ENCODE peak calls at places on chromosome 16, in seven cellular contexts. One of them, this sample, is unnamed.

GRCh38 chr16:79838860-79839259 is 238.3 kb upstream of the MAF start:
- DNase-seq in cardiac muscle cell: no peak
- DNase-seq in dorsolateral prefrontal cortex: no peak
- DNase-seq in anterior cingulate cortex: peak
- DNase-seq in stimulated activated CD8-positive, alpha-beta memory T cell treated with anti-CD3 and anti-CD28 coated beads, Interleukin-15, amount 100 ng/mL, for 1 hour: no peak
- DNase-seq in nephron progenitor cell: no peak
- DNase-seq in AG09309: no peak
- DNase-seq in this sample: no peak

GRCh38 chr16:66873685-66874055 is 6.6 kb upstream of the PDP2 start:
- DNase-seq in cardiac muscle cell: no peak
- DNase-seq in dorsolateral prefrontal cortex: no peak
- DNase-seq in anterior cingulate cortex: no peak
- DNase-seq in stimulated activated CD8-positive, alpha-beta memory T cell treated with anti-CD3 and anti-CD28 coated beads, Interleukin-15, amount 100 ng/mL, for 1 hour: no peak
- DNase-seq in nephron progenitor cell: no peak
- DNase-seq in AG09309: no peak
- DNase-seq in this sample: no peak

GRCh38 chr16:11670171-11671131 is 2.2 kb downstream of the SNN start:
- DNase-seq in cardiac muscle cell: no peak
- DNase-seq in dorsolateral prefrontal cortex: no peak
- DNase-seq in anterior cingulate cortex: no peak
- DNase-seq in stimulated activated CD8-positive, alpha-beta memory T cell treated with anti-CD3 and anti-CD28 coated beads, Interleukin-15, amount 100 ng/mL, for 1 hour: no peak
- DNase-seq in nephron progenitor cell: no peak
- DNase-seq in AG09309: no peak
- DNase-seq in this sample: no peak

GRCh38 chr16:78506372-78507193 is 407.1 kb downstream of the WWOX start:
- DNase-seq in cardiac muscle cell: no peak
- DNase-seq in dorsolateral prefrontal cortex: no peak
- DNase-seq in anterior cingulate cortex: no peak
- DNase-seq in stimulated activated CD8-positive, alpha-beta memory T cell treated with anti-CD3 and anti-CD28 coated beads, Interleukin-15, amount 100 ng/mL, for 1 hour: no peak
- DNase-seq in nephron progenitor cell: no peak
- DNase-seq in AG09309: no peak
- DNase-seq in this sample: no peak

GRCh38 chr16:88087517-88087877 is 136.3 kb downstream of the BANP start:
- DNase-seq in cardiac muscle cell: no peak
- DNase-seq in dorsolateral prefrontal cortex: no peak
- DNase-seq in anterior cingulate cortex: no peak
- DNase-seq in stimulated activated CD8-positive, alpha-beta memory T cell treated with anti-CD3 and anti-CD28 coated beads, Interleukin-15, amount 100 ng/mL, for 1 hour: no peak
- DNase-seq in nephron progenitor cell: no peak
- DNase-seq in AG09309: no peak
- DNase-seq in this sample: no peak

GRCh38 chr16:3188925-3189825 is 1.2 kb downstream of the OR1F1 start:
- DNase-seq in cardiac muscle cell: peak
- DNase-seq in dorsolateral prefrontal cortex: no peak
- DNase-seq in anterior cingulate cortex: no peak
- DNase-seq in stimulated activated CD8-positive, alpha-beta memory T cell treated with anti-CD3 and anti-CD28 coated beads, Interleukin-15, amount 100 ng/mL, for 1 hour: no peak
- DNase-seq in nephron progenitor cell: peak
- DNase-seq in AG09309: no peak
- DNase-seq in this sample: peak

GRCh38 chr16:77276686-77277085 is 77.5 kb downstream of the SYCE1L start:
- DNase-seq in cardiac muscle cell: no peak
- DNase-seq in dorsolateral prefrontal cortex: no peak
- DNase-seq in anterior cingulate cortex: no peak
- DNase-seq in stimulated activated CD8-positive, alpha-beta memory T cell treated with anti-CD3 and anti-CD28 coated beads, Interleukin-15, amount 100 ng/mL, for 1 hour: no peak
- DNase-seq in nephron progenitor cell: no peak
- DNase-seq in AG09309: no peak
- DNase-seq in this sample: no peak

GRCh38 chr16:7615565-7615964 is 282.9 kb downstream of the RBFOX1 start:
- DNase-seq in cardiac muscle cell: no peak
- DNase-seq in dorsolateral prefrontal cortex: no peak
- DNase-seq in anterior cingulate cortex: no peak
- DNase-seq in stimulated activated CD8-positive, alpha-beta memory T cell treated with anti-CD3 and anti-CD28 coated beads, Interleukin-15, amount 100 ng/mL, for 1 hour: no peak
- DNase-seq in nephron progenitor cell: no peak
- DNase-seq in AG09309: no peak
- DNase-seq in this sample: no peak

GRCh38 chr16:9969580-9969979 is 212.6 kb downstream of the GRIN2A start:
- DNase-seq in cardiac muscle cell: no peak
- DNase-seq in dorsolateral prefrontal cortex: no peak
- DNase-seq in anterior cingulate cortex: no peak
- DNase-seq in stimulated activated CD8-positive, alpha-beta memory T cell treated with anti-CD3 and anti-CD28 coated beads, Interleukin-15, amount 100 ng/mL, for 1 hour: no peak
- DNase-seq in nephron progenitor cell: no peak
- DNase-seq in AG09309: no peak
- DNase-seq in this sample: no peak

GRCh38 chr16:30658731-30659506 is 688 bp downstream of the FBRS start:
- DNase-seq in cardiac muscle cell: peak
- DNase-seq in dorsolateral prefrontal cortex: peak
- DNase-seq in anterior cingulate cortex: peak
- DNase-seq in stimulated activated CD8-positive, alpha-beta memory T cell treated with anti-CD3 and anti-CD28 coated beads, Interleukin-15, amount 100 ng/mL, for 1 hour: peak
- DNase-seq in nephron progenitor cell: peak
- DNase-seq in AG09309: peak
- DNase-seq in this sample: peak

GRCh38 chr16:2508722-2509400 is 4.9 kb upstream of the ATP6V0C start:
- DNase-seq in cardiac muscle cell: no peak
- DNase-seq in dorsolateral prefrontal cortex: no peak
- DNase-seq in anterior cingulate cortex: no peak
- DNase-seq in stimulated activated CD8-positive, alpha-beta memory T cell treated with anti-CD3 and anti-CD28 coated beads, Interleukin-15, amount 100 ng/mL, for 1 hour: no peak
- DNase-seq in nephron progenitor cell: peak
- DNase-seq in AG09309: no peak
- DNase-seq in this sample: no peak

GRCh38 chr16:87384162-87384999 is 805 bp upstream of the FBXO31 start:
- DNase-seq in cardiac muscle cell: peak
- DNase-seq in dorsolateral prefrontal cortex: peak
- DNase-seq in anterior cingulate cortex: peak
- DNase-seq in stimulated activated CD8-positive, alpha-beta memory T cell treated with anti-CD3 and anti-CD28 coated beads, Interleukin-15, amount 100 ng/mL, for 1 hour: no peak
- DNase-seq in nephron progenitor cell: peak
- DNase-seq in AG09309: no peak
- DNase-seq in this sample: peak

GRCh38 chr16:84115919-84116719 is 623 bp downstream of the MBTPS1 start:
- DNase-seq in cardiac muscle cell: peak
- DNase-seq in dorsolateral prefrontal cortex: no peak
- DNase-seq in anterior cingulate cortex: peak
- DNase-seq in stimulated activated CD8-positive, alpha-beta memory T cell treated with anti-CD3 and anti-CD28 coated beads, Interleukin-15, amount 100 ng/mL, for 1 hour: peak
- DNase-seq in nephron progenitor cell: no peak
- DNase-seq in AG09309: no peak
- DNase-seq in this sample: no peak

GRCh38 chr16:88764080-88764479 is 20.9 kb downstream of the PIEZO1 start:
- DNase-seq in cardiac muscle cell: no peak
- DNase-seq in dorsolateral prefrontal cortex: no peak
- DNase-seq in anterior cingulate cortex: no peak
- DNase-seq in stimulated activated CD8-positive, alpha-beta memory T cell treated with anti-CD3 and anti-CD28 coated beads, Interleukin-15, amount 100 ng/mL, for 1 hour: no peak
- DNase-seq in nephron progenitor cell: no peak
- DNase-seq in AG09309: no peak
- DNase-seq in this sample: no peak

GRCh38 chr16:22075043-22075757 is 17.1 kb upstream of the VWA3A start:
- DNase-seq in cardiac muscle cell: no peak
- DNase-seq in dorsolateral prefrontal cortex: no peak
- DNase-seq in anterior cingulate cortex: no peak
- DNase-seq in stimulated activated CD8-positive, alpha-beta memory T cell treated with anti-CD3 and anti-CD28 coated beads, Interleukin-15, amount 100 ng/mL, for 1 hour: no peak
- DNase-seq in nephron progenitor cell: no peak
- DNase-seq in AG09309: no peak
- DNase-seq in this sample: no peak

GRCh38 chr16:7405166-7405565 is 72.5 kb downstream of the RBFOX1 start:
- DNase-seq in cardiac muscle cell: peak
- DNase-seq in dorsolateral prefrontal cortex: peak
- DNase-seq in anterior cingulate cortex: peak
- DNase-seq in stimulated activated CD8-positive, alpha-beta memory T cell treated with anti-CD3 and anti-CD28 coated beads, Interleukin-15, amount 100 ng/mL, for 1 hour: no peak
- DNase-seq in nephron progenitor cell: peak
- DNase-seq in AG09309: no peak
- DNase-seq in this sample: no peak

GRCh38 chr16:57684626-57685358 is 9.8 kb upstream of the DRC7 start:
- DNase-seq in cardiac muscle cell: no peak
- DNase-seq in dorsolateral prefrontal cortex: no peak
- DNase-seq in anterior cingulate cortex: no peak
- DNase-seq in stimulated activated CD8-positive, alpha-beta memory T cell treated with anti-CD3 and anti-CD28 coated beads, Interleukin-15, amount 100 ng/mL, for 1 hour: no peak
- DNase-seq in nephron progenitor cell: no peak
- DNase-seq in AG09309: no peak
- DNase-seq in this sample: no peak

GRCh38 chr16:17194190-17194780 is 276.5 kb downstream of the XYLT1 start:
- DNase-seq in cardiac muscle cell: peak
- DNase-seq in dorsolateral prefrontal cortex: peak
- DNase-seq in anterior cingulate cortex: no peak
- DNase-seq in stimulated activated CD8-positive, alpha-beta memory T cell treated with anti-CD3 and anti-CD28 coated beads, Interleukin-15, amount 100 ng/mL, for 1 hour: peak
- DNase-seq in nephron progenitor cell: peak
- DNase-seq in AG09309: no peak
- DNase-seq in this sample: peak

GRCh38 chr16:74832228-74832627 is 57.6 kb upstream of the FA2H start:
- DNase-seq in cardiac muscle cell: no peak
- DNase-seq in dorsolateral prefrontal cortex: no peak
- DNase-seq in anterior cingulate cortex: no peak
- DNase-seq in stimulated activated CD8-positive, alpha-beta memory T cell treated with anti-CD3 and anti-CD28 coated beads, Interleukin-15, amount 100 ng/mL, for 1 hour: no peak
- DNase-seq in nephron progenitor cell: no peak
- DNase-seq in AG09309: no peak
- DNase-seq in this sample: no peak

GRCh38 chr16:16005725-16006124 is 56.3 kb downstream of the ABCC1 start:
- DNase-seq in cardiac muscle cell: no peak
- DNase-seq in dorsolateral prefrontal cortex: no peak
- DNase-seq in anterior cingulate cortex: no peak
- DNase-seq in stimulated activated CD8-positive, alpha-beta memory T cell treated with anti-CD3 and anti-CD28 coated beads, Interleukin-15, amount 100 ng/mL, for 1 hour: no peak
- DNase-seq in nephron progenitor cell: no peak
- DNase-seq in AG09309: no peak
- DNase-seq in this sample: no peak

GRCh38 chr16:89903908-89904515 is 14.7 kb upstream of the MC1R start:
- DNase-seq in cardiac muscle cell: no peak
- DNase-seq in dorsolateral prefrontal cortex: no peak
- DNase-seq in anterior cingulate cortex: no peak
- DNase-seq in stimulated activated CD8-positive, alpha-beta memory T cell treated with anti-CD3 and anti-CD28 coated beads, Interleukin-15, amount 100 ng/mL, for 1 hour: no peak
- DNase-seq in nephron progenitor cell: no peak
- DNase-seq in AG09309: no peak
- DNase-seq in this sample: no peak

GRCh38 chr16:938136-938535 is 32.6 kb downstream of the LMF1 start:
- DNase-seq in cardiac muscle cell: no peak
- DNase-seq in dorsolateral prefrontal cortex: no peak
- DNase-seq in anterior cingulate cortex: no peak
- DNase-seq in stimulated activated CD8-positive, alpha-beta memory T cell treated with anti-CD3 and anti-CD28 coated beads, Interleukin-15, amount 100 ng/mL, for 1 hour: no peak
- DNase-seq in nephron progenitor cell: no peak
- DNase-seq in AG09309: no peak
- DNase-seq in this sample: no peak

GRCh38 chr16:87132361-87133014 is 184.7 kb downstream of the C16orf95 start:
- DNase-seq in cardiac muscle cell: no peak
- DNase-seq in dorsolateral prefrontal cortex: no peak
- DNase-seq in anterior cingulate cortex: peak
- DNase-seq in stimulated activated CD8-positive, alpha-beta memory T cell treated with anti-CD3 and anti-CD28 coated beads, Interleukin-15, amount 100 ng/mL, for 1 hour: no peak
- DNase-seq in nephron progenitor cell: no peak
- DNase-seq in AG09309: peak
- DNase-seq in this sample: no peak

GRCh38 chr16:28318042-28318597 is 25.8 kb downstream of the SBK1 start:
- DNase-seq in cardiac muscle cell: no peak
- DNase-seq in dorsolateral prefrontal cortex: no peak
- DNase-seq in anterior cingulate cortex: no peak
- DNase-seq in stimulated activated CD8-positive, alpha-beta memory T cell treated with anti-CD3 and anti-CD28 coated beads, Interleukin-15, amount 100 ng/mL, for 1 hour: no peak
- DNase-seq in nephron progenitor cell: no peak
- DNase-seq in AG09309: no peak
- DNase-seq in this sample: no peak

GRCh38 chr16:27273670-27274522 is 5.3 kb upstream of the NSMCE1 start:
- DNase-seq in cardiac muscle cell: no peak
- DNase-seq in dorsolateral prefrontal cortex: no peak
- DNase-seq in anterior cingulate cortex: no peak
- DNase-seq in stimulated activated CD8-positive, alpha-beta memory T cell treated with anti-CD3 and anti-CD28 coated beads, Interleukin-15, amount 100 ng/mL, for 1 hour: no peak
- DNase-seq in nephron progenitor cell: no peak
- DNase-seq in AG09309: no peak
- DNase-seq in this sample: no peak

GRCh38 chr16:63690961-63691360 is 1430.9 kb downstream of the CDH11 start:
- DNase-seq in cardiac muscle cell: no peak
- DNase-seq in dorsolateral prefrontal cortex: no peak
- DNase-seq in anterior cingulate cortex: no peak
- DNase-seq in stimulated activated CD8-positive, alpha-beta memory T cell treated with anti-CD3 and anti-CD28 coated beads, Interleukin-15, amount 100 ng/mL, for 1 hour: no peak
- DNase-seq in nephron progenitor cell: no peak
- DNase-seq in AG09309: no peak
- DNase-seq in this sample: no peak

GRCh38 chr16:67247698-67248400 is 568 bp upstream of the FHOD1 start:
- DNase-seq in cardiac muscle cell: no peak
- DNase-seq in dorsolateral prefrontal cortex: no peak
- DNase-seq in anterior cingulate cortex: no peak
- DNase-seq in stimulated activated CD8-positive, alpha-beta memory T cell treated with anti-CD3 and anti-CD28 coated beads, Interleukin-15, amount 100 ng/mL, for 1 hour: no peak
- DNase-seq in nephron progenitor cell: no peak
- DNase-seq in AG09309: no peak
- DNase-seq in this sample: no peak

GRCh38 chr16:11285842-11286241 is 4.7 kb upstream of the PRM1 start:
- DNase-seq in cardiac muscle cell: no peak
- DNase-seq in dorsolateral prefrontal cortex: no peak
- DNase-seq in anterior cingulate cortex: no peak
- DNase-seq in stimulated activated CD8-positive, alpha-beta memory T cell treated with anti-CD3 and anti-CD28 coated beads, Interleukin-15, amount 100 ng/mL, for 1 hour: no peak
- DNase-seq in nephron progenitor cell: no peak
- DNase-seq in AG09309: no peak
- DNase-seq in this sample: no peak

GRCh38 chr16:6600167-6600566 is 732.5 kb upstream of the RBFOX1 start:
- DNase-seq in cardiac muscle cell: no peak
- DNase-seq in dorsolateral prefrontal cortex: no peak
- DNase-seq in anterior cingulate cortex: no peak
- DNase-seq in stimulated activated CD8-positive, alpha-beta memory T cell treated with anti-CD3 and anti-CD28 coated beads, Interleukin-15, amount 100 ng/mL, for 1 hour: no peak
- DNase-seq in nephron progenitor cell: no peak
- DNase-seq in AG09309: no peak
- DNase-seq in this sample: no peak

GRCh38 chr16:68387301-68387700 is 61.0 kb downstream of the SMPD3 start:
- DNase-seq in cardiac muscle cell: no peak
- DNase-seq in dorsolateral prefrontal cortex: no peak
- DNase-seq in anterior cingulate cortex: no peak
- DNase-seq in stimulated activated CD8-positive, alpha-beta memory T cell treated with anti-CD3 and anti-CD28 coated beads, Interleukin-15, amount 100 ng/mL, for 1 hour: no peak
- DNase-seq in nephron progenitor cell: no peak
- DNase-seq in AG09309: no peak
- DNase-seq in this sample: peak

GRCh38 chr16:59192551-59193199 is 458.6 kb upstream of the GOT2 start:
- DNase-seq in cardiac muscle cell: peak
- DNase-seq in dorsolateral prefrontal cortex: no peak
- DNase-seq in anterior cingulate cortex: no peak
- DNase-seq in stimulated activated CD8-positive, alpha-beta memory T cell treated with anti-CD3 and anti-CD28 coated beads, Interleukin-15, amount 100 ng/mL, for 1 hour: no peak
- DNase-seq in nephron progenitor cell: peak
- DNase-seq in AG09309: no peak
- DNase-seq in this sample: no peak

GRCh38 chr16:8926827-8927226 is 36.9 kb downstream of the USP7 start:
- DNase-seq in cardiac muscle cell: no peak
- DNase-seq in dorsolateral prefrontal cortex: no peak
- DNase-seq in anterior cingulate cortex: no peak
- DNase-seq in stimulated activated CD8-positive, alpha-beta memory T cell treated with anti-CD3 and anti-CD28 coated beads, Interleukin-15, amount 100 ng/mL, for 1 hour: no peak
- DNase-seq in nephron progenitor cell: no peak
- DNase-seq in AG09309: no peak
- DNase-seq in this sample: no peak

GRCh38 chr16:28254158-28254557 is 38.2 kb upstream of the SBK1 start:
- DNase-seq in cardiac muscle cell: no peak
- DNase-seq in dorsolateral prefrontal cortex: no peak
- DNase-seq in anterior cingulate cortex: no peak
- DNase-seq in stimulated activated CD8-positive, alpha-beta memory T cell treated with anti-CD3 and anti-CD28 coated beads, Interleukin-15, amount 100 ng/mL, for 1 hour: no peak
- DNase-seq in nephron progenitor cell: no peak
- DNase-seq in AG09309: no peak
- DNase-seq in this sample: no peak

GRCh38 chr16:14564881-14565687 is 65.0 kb downstream of the PARN start:
- DNase-seq in cardiac muscle cell: no peak
- DNase-seq in dorsolateral prefrontal cortex: no peak
- DNase-seq in anterior cingulate cortex: no peak
- DNase-seq in stimulated activated CD8-positive, alpha-beta memory T cell treated with anti-CD3 and anti-CD28 coated beads, Interleukin-15, amount 100 ng/mL, for 1 hour: no peak
- DNase-seq in nephron progenitor cell: no peak
- DNase-seq in AG09309: peak
- DNase-seq in this sample: peak

This sample was measured in HAP-1.